ENCODE peak calls at places on chromosomes 13 and 19, in four cellular contexts. One of them, this sample, is unnamed.

GRCh38 chr19:372306-372890 is 27.8 kb upstream of the MIER2 start:
- DNase-seq in effector memory CD4-positive, alpha-beta T cell: no peak
- DNase-seq in dorsolateral prefrontal cortex: no peak
- DNase-seq in endodermal cell: peak; percentile 36
- DNase-seq in this sample: peak; percentile 37

GRCh38 chr13:105918842-105919741 is 616.4 kb downstream of the EFNB2 start:
- DNase-seq in effector memory CD4-positive, alpha-beta T cell: no peak
- DNase-seq in dorsolateral prefrontal cortex: no peak
- DNase-seq in endodermal cell: peak; percentile 75
- DNase-seq in this sample: no peak

GRCh38 chr19:18046066-18046718 is 38.2 kb downstream of the ARRDC2 start:
- DNase-seq in effector memory CD4-positive, alpha-beta T cell: no peak
- DNase-seq in dorsolateral prefrontal cortex: no peak
- DNase-seq in endodermal cell: no peak
- DNase-seq in this sample: no peak

GRCh38 chr19:7524523-7524922 is 2.1 kb downstream of the MCOLN1 start:
- DNase-seq in effector memory CD4-positive, alpha-beta T cell: no peak
- DNase-seq in dorsolateral prefrontal cortex: no peak
- DNase-seq in endodermal cell: no peak
- DNase-seq in this sample: no peak

GRCh38 chr13:30700364-30700763 is 35.0 kb upstream of the ALOX5AP start:
- DNase-seq in effector memory CD4-positive, alpha-beta T cell: no peak
- DNase-seq in dorsolateral prefrontal cortex: no peak
- DNase-seq in endodermal cell: no peak
- DNase-seq in this sample: no peak

GRCh38 chr19:9857920-9858746 is 23.0 kb downstream of the PIN1 start:
- DNase-seq in effector memory CD4-positive, alpha-beta T cell: peak; percentile 5
- DNase-seq in dorsolateral prefrontal cortex: no peak
- DNase-seq in endodermal cell: no peak
- DNase-seq in this sample: no peak

GRCh38 chr13:50401721-50402510 is 386.7 kb downstream of the KCNRG start:
- DNase-seq in effector memory CD4-positive, alpha-beta T cell: no peak
- DNase-seq in dorsolateral prefrontal cortex: no peak
- DNase-seq in endodermal cell: no peak
- DNase-seq in this sample: no peak

GRCh38 chr19:51082641-51083040 is at the start of gene KLK14:
- DNase-seq in effector memory CD4-positive, alpha-beta T cell: no peak
- DNase-seq in dorsolateral prefrontal cortex: no peak
- DNase-seq in endodermal cell: no peak
- DNase-seq in this sample: no peak

GRCh38 chr19:5407356-5407755 is 47.9 kb upstream of the ZNRF4 start:
- DNase-seq in effector memory CD4-positive, alpha-beta T cell: no peak
- DNase-seq in dorsolateral prefrontal cortex: no peak
- DNase-seq in endodermal cell: no peak
- DNase-seq in this sample: no peak

GRCh38 chr13:35474551-35474950 is 1.9 kb downstream of the MAB21L1 start:
- DNase-seq in effector memory CD4-positive, alpha-beta T cell: no peak
- DNase-seq in dorsolateral prefrontal cortex: no peak
- DNase-seq in endodermal cell: no peak
- DNase-seq in this sample: no peak

GRCh38 chr13:99766641-99767045 is 204.9 kb downstream of the ZIC5 start:
- DNase-seq in effector memory CD4-positive, alpha-beta T cell: no peak
- DNase-seq in dorsolateral prefrontal cortex: no peak
- DNase-seq in endodermal cell: peak; percentile 77
- DNase-seq in this sample: no peak

GRCh38 chr13:74026753-74027152 is 107.5 kb downstream of the KLF12 start:
- DNase-seq in effector memory CD4-positive, alpha-beta T cell: peak; percentile 64
- DNase-seq in dorsolateral prefrontal cortex: no peak
- DNase-seq in endodermal cell: peak; percentile 91
- DNase-seq in this sample: no peak

GRCh38 chr13:80399340-80400163 is 58.6 kb upstream of the SPRY2 start:
- DNase-seq in effector memory CD4-positive, alpha-beta T cell: no peak
- DNase-seq in dorsolateral prefrontal cortex: no peak
- DNase-seq in endodermal cell: no peak
- DNase-seq in this sample: no peak

GRCh38 chr19:58498316-58499020 is 13.3 kb downstream of the SLC27A5 start:
- DNase-seq in effector memory CD4-positive, alpha-beta T cell: no peak
- DNase-seq in dorsolateral prefrontal cortex: no peak
- DNase-seq in endodermal cell: no peak
- DNase-seq in this sample: no peak
- H3K27ac ChIP-seq in effector memory CD4-positive, alpha-beta T cell: no peak overlapping the region
- H3K27ac ChIP-seq in dorsolateral prefrontal cortex: peak overlapping the region; percentile 87
- H3K27ac ChIP-seq in endodermal cell: no peak overlapping the region
- H3K27ac ChIP-seq in this sample: peak overlapping the region; percentile 61

GRCh38 chr19:21022996-21023395 is 2.5 kb downstream of the ZNF430 start:
- DNase-seq in effector memory CD4-positive, alpha-beta T cell: no peak
- DNase-seq in dorsolateral prefrontal cortex: no peak
- DNase-seq in endodermal cell: no peak
- DNase-seq in this sample: peak; percentile 2

GRCh38 chr19:21020298-21021227 is at the start of gene ZNF430:
- DNase-seq in effector memory CD4-positive, alpha-beta T cell: peak; percentile 91
- DNase-seq in dorsolateral prefrontal cortex: peak; percentile 89
- DNase-seq in endodermal cell: peak; percentile 99
- DNase-seq in this sample: peak; percentile 91

GRCh38 chr19:21028969-21029268 is 8.5 kb downstream of the ZNF430 start:
- DNase-seq in effector memory CD4-positive, alpha-beta T cell: no peak
- DNase-seq in dorsolateral prefrontal cortex: no peak
- DNase-seq in endodermal cell: no peak
- DNase-seq in this sample: no peak

GRCh38 chr19:21023901-21024300 is 3.4 kb downstream of the ZNF430 start:
- DNase-seq in effector memory CD4-positive, alpha-beta T cell: no peak
- DNase-seq in dorsolateral prefrontal cortex: no peak
- DNase-seq in endodermal cell: no peak
- DNase-seq in this sample: no peak
- H3K27ac ChIP-seq in effector memory CD4-positive, alpha-beta T cell: no peak overlapping the region
- H3K27ac ChIP-seq in dorsolateral prefrontal cortex: no peak overlapping the region
- H3K27ac ChIP-seq in endodermal cell: no peak overlapping the region
- H3K27ac ChIP-seq in this sample: peak overlapping the region; percentile 60

GRCh38 chr19:1467512-1468273 is 11.3 kb downstream of the C19orf25 start:
- DNase-seq in effector memory CD4-positive, alpha-beta T cell: no peak
- DNase-seq in dorsolateral prefrontal cortex: no peak
- DNase-seq in endodermal cell: peak; percentile 75
- DNase-seq in this sample: no peak

GRCh38 chr19:1467228-1467511 is 11.8 kb downstream of the C19orf25 start:
- DNase-seq in effector memory CD4-positive, alpha-beta T cell: no peak
- DNase-seq in dorsolateral prefrontal cortex: no peak
- DNase-seq in endodermal cell: no peak
- DNase-seq in this sample: no peak

GRCh38 chr19:1466461-1467227 is 12.4 kb downstream of the C19orf25 start:
- DNase-seq in effector memory CD4-positive, alpha-beta T cell: no peak
- DNase-seq in dorsolateral prefrontal cortex: no peak
- DNase-seq in endodermal cell: no peak
- DNase-seq in this sample: no peak

GRCh38 chr19:1465191-1466016 is 13.6 kb downstream of the C19orf25 start:
- DNase-seq in effector memory CD4-positive, alpha-beta T cell: no peak
- DNase-seq in dorsolateral prefrontal cortex: no peak
- DNase-seq in endodermal cell: peak; percentile 89
- DNase-seq in this sample: no peak

DNA sequence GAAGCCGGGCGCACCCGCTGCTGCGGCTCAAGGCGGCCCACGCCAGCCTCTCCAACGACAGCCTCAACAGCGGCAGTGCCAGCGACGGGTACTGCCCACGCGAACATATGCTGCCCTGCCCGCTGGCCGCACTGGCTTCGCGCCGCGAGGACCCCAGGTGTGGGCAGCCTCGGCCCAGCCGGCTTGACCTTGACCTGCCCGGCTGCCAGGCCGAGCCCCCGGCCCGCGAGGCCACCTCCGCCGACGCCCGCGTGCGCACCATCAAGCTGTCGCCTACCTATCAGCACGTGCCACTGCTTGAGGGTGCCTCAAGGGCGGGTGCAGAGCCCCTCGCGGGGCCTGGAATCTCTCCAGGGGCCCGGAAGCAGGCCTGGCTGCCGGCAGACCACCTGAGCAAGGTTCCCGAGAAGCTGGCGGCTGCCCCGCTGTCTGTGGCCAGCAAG is 13.0 kb downstream of the C19orf25 start:
- DNase-seq in effector memory CD4-positive, alpha-beta T cell: no peak
- DNase-seq in dorsolateral prefrontal cortex: no peak
- DNase-seq in endodermal cell: no peak
- DNase-seq in this sample: no peak
- H3K27ac ChIP-seq in effector memory CD4-positive, alpha-beta T cell: no peak overlapping the region
- H3K27ac ChIP-seq in dorsolateral prefrontal cortex: peak overlapping the region; percentile 74
- H3K27ac ChIP-seq in endodermal cell: no peak overlapping the region
- H3K27ac ChIP-seq in this sample: no peak overlapping the region

DNA sequence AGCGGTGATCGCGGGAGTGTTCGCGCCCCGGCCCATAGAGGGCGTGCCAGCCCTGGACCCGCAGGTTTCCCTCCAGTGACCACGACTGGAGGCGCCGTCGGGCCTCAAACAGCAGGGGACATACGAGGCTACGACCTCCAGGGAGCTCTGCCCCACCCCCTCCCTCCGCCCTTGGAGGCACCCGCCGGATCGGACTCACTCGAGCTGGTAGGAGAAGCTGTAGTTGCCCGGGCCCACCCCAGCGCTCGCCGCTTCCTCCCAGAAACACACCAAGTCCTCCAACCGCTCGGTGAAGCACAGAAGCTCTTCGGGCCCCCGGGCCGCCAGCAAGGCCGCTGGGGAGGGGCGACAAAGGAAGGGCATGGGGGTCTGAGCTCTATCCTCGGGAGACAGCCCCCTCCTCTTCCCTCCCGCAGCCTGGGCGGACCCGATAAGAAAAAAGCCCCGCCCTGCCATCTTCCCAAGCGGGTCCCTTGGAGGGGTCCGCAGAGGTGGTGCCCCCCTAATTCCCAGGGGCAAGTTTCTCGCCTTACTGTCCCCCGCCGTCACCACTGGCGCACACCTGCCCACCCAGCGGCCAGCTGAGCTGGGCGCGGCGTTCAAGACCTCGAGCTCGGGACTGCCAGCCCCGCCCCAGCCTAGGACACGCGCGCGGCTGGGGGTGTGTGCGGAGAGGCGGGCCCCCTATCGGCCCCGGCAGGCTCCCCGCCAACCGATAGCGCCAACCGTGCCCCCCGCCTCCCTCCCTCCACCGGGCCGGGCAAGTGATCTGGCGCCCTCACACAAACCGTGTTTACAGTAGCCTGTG is 1.0 kb downstream of the EPOR start:
- DNase-seq in effector memory CD4-positive, alpha-beta T cell: no peak
- DNase-seq in dorsolateral prefrontal cortex: no peak
- DNase-seq in endodermal cell: peak; percentile 94
- DNase-seq in this sample: no peak
- H3K27ac ChIP-seq in effector memory CD4-positive, alpha-beta T cell: no peak overlapping the region
- H3K27ac ChIP-seq in dorsolateral prefrontal cortex: no peak overlapping the region
- H3K27ac ChIP-seq in endodermal cell: no peak overlapping the region
- H3K27ac ChIP-seq in this sample: no peak overlapping the region

GRCh38 chr13:44401577-44401976 is 28.0 kb downstream of the SERP2 start:
- DNase-seq in effector memory CD4-positive, alpha-beta T cell: no peak
- DNase-seq in dorsolateral prefrontal cortex: no peak
- DNase-seq in endodermal cell: no peak
- DNase-seq in this sample: no peak
- H3K27ac ChIP-seq in effector memory CD4-positive, alpha-beta T cell: no peak overlapping the region
- H3K27ac ChIP-seq in dorsolateral prefrontal cortex: no peak overlapping the region
- H3K27ac ChIP-seq in endodermal cell: no peak overlapping the region
- H3K27ac ChIP-seq in this sample: no peak overlapping the region

GRCh38 chr13:97432232-97432916 is 1.6 kb upstream of the RAP2A start:
- DNase-seq in effector memory CD4-positive, alpha-beta T cell: no peak
- DNase-seq in dorsolateral prefrontal cortex: no peak
- DNase-seq in endodermal cell: no peak
- DNase-seq in this sample: no peak

GRCh38 chr13:97431365-97431764 is 2.6 kb upstream of the RAP2A start:
- DNase-seq in effector memory CD4-positive, alpha-beta T cell: no peak
- DNase-seq in dorsolateral prefrontal cortex: no peak
- DNase-seq in endodermal cell: no peak
- DNase-seq in this sample: no peak

GRCh38 chr13:97432917-97433726 is 847 bp upstream of the RAP2A start:
- DNase-seq in effector memory CD4-positive, alpha-beta T cell: peak; percentile 99
- DNase-seq in dorsolateral prefrontal cortex: peak; percentile 98
- DNase-seq in endodermal cell: peak; percentile 100
- DNase-seq in this sample: peak; percentile 100

GRCh38 chr13:97429681-97430081 is 4.3 kb upstream of the RAP2A start:
- DNase-seq in effector memory CD4-positive, alpha-beta T cell: no peak
- DNase-seq in dorsolateral prefrontal cortex: no peak
- DNase-seq in endodermal cell: no peak
- DNase-seq in this sample: no peak

DNA sequence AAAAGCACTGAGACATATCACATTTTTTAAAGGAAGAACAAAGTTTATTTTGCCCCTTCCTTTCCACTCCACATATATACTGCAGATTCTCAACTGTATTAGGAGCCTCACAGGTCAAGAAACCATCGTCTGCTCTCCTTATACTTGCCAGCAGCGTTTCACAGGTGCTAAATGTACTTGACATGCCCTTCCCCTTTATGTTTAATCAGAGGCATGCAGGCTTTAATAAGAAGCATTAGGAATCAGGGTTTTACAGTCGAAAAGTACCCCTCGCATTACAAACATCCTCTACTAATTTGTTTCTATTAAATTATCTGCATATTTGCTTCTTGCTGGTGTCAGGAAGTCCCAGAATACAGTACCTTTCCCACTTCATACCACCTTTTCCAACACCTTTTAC is 3.7 kb upstream of the RAP2A start:
- DNase-seq in effector memory CD4-positive, alpha-beta T cell: no peak
- DNase-seq in dorsolateral prefrontal cortex: no peak
- DNase-seq in endodermal cell: no peak
- DNase-seq in this sample: peak; percentile 31
- H3K27ac ChIP-seq in effector memory CD4-positive, alpha-beta T cell: no peak overlapping the region
- H3K27ac ChIP-seq in dorsolateral prefrontal cortex: peak overlapping the region; percentile 100
- H3K27ac ChIP-seq in endodermal cell: no peak overlapping the region
- H3K27ac ChIP-seq in this sample: peak overlapping the region; percentile 82